ENCODE peak calls at places on chromosomes 11 and 22, in seven cellular contexts. E is endodermal cell; A is CD4-positive, alpha-beta memory T cell; G is adrenal gland; X is IMR-90; W is right cardiac atrium; R is neural progenitor cell. J is an unnamed sample.

GRCh38 chr11:95443386-95443785 is 212.4 kb upstream of the SESN3 start:
- DNase-seq in R (no peak), E (no peak), A (peak; percentile 12), G (no peak), W (no peak), X (no peak), J (no peak)

GRCh38 chr22:33050614-33051230 is 7.5 kb downstream of the SYN3 start:
- DNase-seq in E (no peak), W (no peak), G (no peak), A (no peak), R (no peak), X (no peak), J (no peak)

GRCh38 chr22:41770715-41771452 is 29.6 kb upstream of the CCDC134 start:
- DNase-seq in X (no peak), A (no peak), W (no peak), R (no peak), G (no peak), E (no peak), J (no peak)

GRCh38 chr11:88357323-88358039 is 19.9 kb upstream of the CTSC start:
- DNase-seq in A (no peak), G (no peak), E (no peak), W (no peak), X (peak; percentile 27), R (no peak), J (no peak)

GRCh38 chr11:2318123-2318522 is 16.3 kb downstream of the TSPAN32 start:
- DNase-seq in X (no peak), R (no peak), E (no peak), A (no peak), G (no peak), W (no peak), J (no peak)

GRCh38 chr11:79438631-79439429 is 2.0 kb downstream of the TENM4 start:
- DNase-seq in R (peak; percentile 63), G (peak; percentile 57), E (peak; percentile 84), W (no peak), X (peak; percentile 42), A (no peak), J (no peak)

GRCh38 chr11:69437001-69437875 is 44.2 kb upstream of the LINC01488 start:
- DNase-seq in X (no peak), G (no peak), R (peak; percentile 60), W (no peak), E (peak; percentile 94), A (no peak), J (peak; percentile 31)

GRCh38 chr11:74948546-74948897 is 369 bp downstream of the XRRA1 start:
- DNase-seq in A (no peak), X (no peak), E (no peak), W (no peak), R (no peak), G (no peak), J (no peak)

GRCh38 chr11:123560001-123560400 is 94.4 kb downstream of the SCN3B start:
- DNase-seq in E (no peak), A (no peak), X (peak; percentile 88), W (peak; percentile 76), G (peak; percentile 88), R (peak; percentile 45), J (peak; percentile 81)

GRCh38 chr22:33535937-33536875 is 384.1 kb downstream of the LARGE1 start:
- DNase-seq in G (no peak), A (no peak), X (no peak), E (no peak), R (no peak), W (no peak), J (no peak)

GRCh38 chr11:131759140-131759539 is 388.7 kb downstream of the NTM start:
- DNase-seq in W (no peak), E (no peak), X (no peak), R (no peak), A (no peak), G (no peak), J (no peak)

GRCh38 chr11:17343907-17344306 is 7.7 kb upstream of the NCR3LG1 start:
- DNase-seq in R (no peak), G (no peak), X (peak; percentile 87), A (no peak), W (no peak), E (peak; percentile 52), J (no peak)

GRCh38 chr22:24391836-24392217 is 35.6 kb upstream of the ADORA2A start:
- DNase-seq in A (no peak), E (no peak), W (no peak), G (no peak), X (peak; percentile 77), R (no peak), J (no peak)

GRCh38 chr11:45805305-45806071 is 539 bp downstream of the SLC35C1 start:
- DNase-seq in R (peak; percentile 70), A (no peak), W (peak; percentile 68), E (peak; percentile 82), G (peak; percentile 54), X (peak; percentile 78), J (peak; percentile 72)

GRCh38 chr22:49760280-49760629 is 67.4 kb downstream of the BRD1 start:
- DNase-seq in E (peak; percentile 21), R (no peak), A (no peak), G (no peak), W (no peak), X (no peak), J (no peak)

GRCh38 chr22:49763696-49764095 is 64.0 kb downstream of the BRD1 start:
- DNase-seq in G (no peak), A (no peak), W (no peak), X (no peak), R (no peak), E (peak; percentile 31), J (peak; percentile 11)

GRCh38 chr22:49761836-49762235 is 65.8 kb downstream of the BRD1 start:
- DNase-seq in X (no peak), R (no peak), W (no peak), E (no peak), A (no peak), G (no peak), J (no peak)

GRCh38 chr22:49763138-49763537 is 64.5 kb downstream of the BRD1 start:
- DNase-seq in W (no peak), G (no peak), X (no peak), A (no peak), E (peak; percentile 22), R (no peak), J (no peak)

DNA sequence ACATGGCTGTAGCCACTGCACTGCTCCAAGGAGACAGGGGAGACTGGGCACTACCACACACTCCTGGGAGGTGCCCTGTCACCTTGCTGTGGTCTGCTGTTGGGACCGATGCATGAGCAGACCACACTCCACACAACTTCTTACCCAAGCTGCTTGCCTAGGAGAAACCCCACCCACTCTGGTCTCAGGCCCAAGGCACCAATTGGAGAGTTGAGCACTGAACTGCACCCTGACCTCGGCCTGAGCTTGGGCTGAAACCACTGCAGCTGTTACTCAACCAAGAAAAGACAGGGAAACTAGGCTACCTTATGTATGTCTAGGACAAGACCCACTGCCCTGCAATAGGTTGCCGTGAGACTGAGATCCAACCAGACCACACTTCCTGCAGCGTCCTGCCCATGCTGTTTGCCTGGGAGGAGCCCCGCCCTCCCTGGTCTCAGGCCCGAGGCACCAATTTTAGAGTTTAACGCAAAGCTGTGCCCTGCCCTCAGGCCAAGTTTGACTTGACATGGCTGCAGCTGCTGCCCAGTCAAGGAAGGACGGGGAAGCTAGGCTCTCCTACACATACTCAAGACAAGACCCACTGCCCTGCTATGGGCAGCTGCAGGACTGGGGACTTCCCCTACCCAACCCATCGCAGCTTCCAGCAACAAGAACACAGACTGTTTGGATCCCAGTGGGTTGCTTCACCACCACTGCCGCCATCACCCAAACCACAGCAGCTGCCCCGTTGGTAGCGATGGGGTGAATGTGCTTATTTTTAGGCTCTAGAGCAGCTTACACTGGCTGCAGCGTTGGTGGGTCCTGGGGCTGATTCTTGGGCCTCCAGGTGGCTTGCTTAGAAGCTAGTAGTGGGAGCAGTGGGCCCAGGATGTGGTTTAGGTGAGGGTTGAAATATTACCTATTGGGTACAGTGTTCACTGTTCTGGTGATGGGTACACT is 66.8 kb downstream of the BRD1 start:
- DNase-seq in W (no peak), E (peak; percentile 37), G (no peak), R (no peak), A (no peak), X (no peak), J (no peak)
- H3K27ac ChIP-seq in W (no peak overlapping the region), E (no peak overlapping the region), G (no peak overlapping the region), R (no peak overlapping the region), A (no peak overlapping the region), X (no peak overlapping the region), J (no peak overlapping the region)

GRCh38 chr11:133968300-133968699 is 11.5 kb upstream of the IGSF9B start:
- DNase-seq in E (peak; percentile 89), A (no peak), W (no peak), X (no peak), G (no peak), R (peak; percentile 84), J (no peak)

GRCh38 chr11:133964946-133965632 is 8.3 kb upstream of the IGSF9B start:
- DNase-seq in A (no peak), X (no peak), R (no peak), W (no peak), G (no peak), E (no peak), J (no peak)

GRCh38 chr11:133967599-133968238 is 11.0 kb upstream of the IGSF9B start:
- DNase-seq in W (no peak), X (no peak), G (no peak), A (no peak), R (no peak), E (no peak), J (no peak)

GRCh38 chr11:133966147-133966546 is 9.4 kb upstream of the IGSF9B start:
- DNase-seq in X (no peak), W (no peak), E (no peak), A (no peak), G (no peak), R (peak; percentile 37), J (no peak)

GRCh38 chr11:133966924-133967598 is 10.3 kb upstream of the IGSF9B start:
- DNase-seq in G (peak; percentile 25), R (peak; percentile 67), A (peak; percentile 58), E (peak; percentile 90), X (no peak), W (peak; percentile 71), J (peak; percentile 76)
- H3K4me3 ChIP-seq in G (no peak overlapping the region), R (no peak overlapping the region), A (peak overlapping the region; percentile 62), E (no peak overlapping the region), X (no peak overlapping the region), W (no peak overlapping the region), J (peak overlapping the region; percentile 27)

GRCh38 chr22:36336246-36337182 is 51.3 kb downstream of the MYH9 start:
- DNase-seq in G (peak; percentile 85), A (no peak), E (no peak), X (no peak), R (no peak), W (no peak), J (no peak)

GRCh38 chr22:36334081-36334831 is 53.5 kb downstream of the MYH9 start:
- DNase-seq in E (peak; percentile 87), R (peak; percentile 45), W (peak; percentile 40), X (no peak), A (no peak), G (no peak), J (no peak)

GRCh38 chr22:36337365-36338130 is 50.2 kb downstream of the MYH9 start:
- DNase-seq in R (no peak), G (no peak), A (no peak), W (no peak), X (no peak), E (no peak), J (no peak)

GRCh38 chr22:36334838-36335603 is 52.7 kb downstream of the MYH9 start:
- DNase-seq in W (no peak), E (no peak), A (no peak), X (peak; percentile 84), G (peak; percentile 76), R (peak; percentile 78), J (no peak)

GRCh38 chr22:36335621-36336020 is 52.1 kb downstream of the MYH9 start:
- DNase-seq in X (no peak), G (no peak), E (no peak), R (no peak), W (no peak), A (no peak), J (no peak)
- H3K4me1 ChIP-seq in X (peaks cover 67% of the 10 kb centered on the region), G (peaks cover 92% of the 10 kb centered on the region), E (peaks cover 44% of the 10 kb centered on the region), R (peaks cover 39% of the 10 kb centered on the region), W (peaks cover 48% of the 10 kb centered on the region), A (peaks cover 100% of the 10 kb centered on the region), J (peaks cover 78% of the 10 kb centered on the region)

GRCh38 chr22:28882545-28882877 is 861 bp upstream of the ZNRF3 start:
- DNase-seq in A (no peak), R (no peak), E (no peak), X (no peak), G (no peak), W (peak; percentile 43), J (peak; percentile 18)
- H3K27ac ChIP-seq in A (no peak overlapping the region), R (no peak overlapping the region), E (peak overlapping the region; percentile 45), X (no peak overlapping the region), G (peak overlapping the region; percentile 32), W (peak overlapping the region; percentile 40), J (peak overlapping the region; percentile 50)